ENCODE peak calls at places on chromosomes 13 and 19, in four cellular contexts. One of them, this sample, is unnamed.

GRCh38 chr13:30720470-30720869 is 14.9 kb upstream of the ALOX5AP start:
- DNase-seq in SK-N-SH: no peak
- DNase-seq in K562: no peak
- DNase-seq in GM12878: peak
- DNase-seq in this sample: no peak

GRCh38 chr19:31448221-31448657 is 99.0 kb upstream of the TSHZ3 start:
- DNase-seq in SK-N-SH: peak
- DNase-seq in K562: no peak
- DNase-seq in GM12878: no peak
- DNase-seq in this sample: no peak

GRCh38 chr13:22120646-22121045 is 449.8 kb downstream of the FGF9 start:
- DNase-seq in SK-N-SH: no peak
- DNase-seq in K562: no peak
- DNase-seq in GM12878: no peak
- DNase-seq in this sample: no peak

GRCh38 chr13:49310251-49310650 is 62.5 kb downstream of the CDADC1 start:
- DNase-seq in SK-N-SH: no peak
- DNase-seq in K562: no peak
- DNase-seq in GM12878: no peak
- DNase-seq in this sample: no peak

GRCh38 chr13:32473650-32474049 is 45.7 kb upstream of the N4BP2L1 start:
- DNase-seq in SK-N-SH: no peak
- DNase-seq in K562: no peak
- DNase-seq in GM12878: no peak
- DNase-seq in this sample: no peak

GRCh38 chr19:33294058-33294798 is 8.1 kb downstream of the CEBPA start:
- DNase-seq in SK-N-SH: no peak
- DNase-seq in K562: no peak
- DNase-seq in GM12878: no peak
- DNase-seq in this sample: peak

GRCh38 chr19:42657551-42657950 is 62.8 kb upstream of the CEACAM8 start:
- DNase-seq in SK-N-SH: no peak
- DNase-seq in K562: no peak
- DNase-seq in GM12878: no peak
- DNase-seq in this sample: no peak

GRCh38 chr19:49151339-49152217 is 3.6 kb downstream of the HRC start:
- DNase-seq in SK-N-SH: peak
- DNase-seq in K562: peak
- DNase-seq in GM12878: no peak
- DNase-seq in this sample: peak

GRCh38 chr13:31923134-31923763 is 108.3 kb upstream of the FRY start:
- DNase-seq in SK-N-SH: no peak
- DNase-seq in K562: no peak
- DNase-seq in GM12878: no peak
- DNase-seq in this sample: no peak

GRCh38 chr19:2171349-2172145 is 7.8 kb downstream of the DOT1L start:
- DNase-seq in SK-N-SH: peak
- DNase-seq in K562: peak
- DNase-seq in GM12878: peak
- DNase-seq in this sample: peak

GRCh38 chr13:25300861-25301346 is 521 bp upstream of the NUP58 start:
- DNase-seq in SK-N-SH: peak
- DNase-seq in K562: no peak
- DNase-seq in GM12878: no peak
- DNase-seq in this sample: no peak

GRCh38 chr19:41997851-41998229 is 3.8 kb upstream of the ATP1A3 start:
- DNase-seq in SK-N-SH: peak
- DNase-seq in K562: no peak
- DNase-seq in GM12878: no peak
- DNase-seq in this sample: peak

GRCh38 chr13:43830481-43830873 is 43.7 kb upstream of the ENOX1 start:
- DNase-seq in SK-N-SH: no peak
- DNase-seq in K562: no peak
- DNase-seq in GM12878: no peak
- DNase-seq in this sample: no peak

GRCh38 chr19:39937094-39937493 is 2.7 kb upstream of the FCGBP start:
- DNase-seq in SK-N-SH: no peak
- DNase-seq in K562: no peak
- DNase-seq in GM12878: peak
- DNase-seq in this sample: no peak

GRCh38 chr19:979318-979741 is 4.8 kb upstream of the WDR18 start:
- DNase-seq in SK-N-SH: no peak
- DNase-seq in K562: no peak
- DNase-seq in GM12878: no peak
- DNase-seq in this sample: no peak

GRCh38 chr19:14476663-14477401 is 1.7 kb upstream of the PTGER1 start:
- DNase-seq in SK-N-SH: peak
- DNase-seq in K562: peak
- DNase-seq in GM12878: no peak
- DNase-seq in this sample: no peak

GRCh38 chr13:25719666-25720065 is 332.1 kb downstream of the SHISA2 start:
- DNase-seq in SK-N-SH: no peak
- DNase-seq in K562: no peak
- DNase-seq in GM12878: no peak
- DNase-seq in this sample: no peak

GRCh38 chr13:80884031-80884785 is 543.3 kb upstream of the SPRY2 start:
- DNase-seq in SK-N-SH: no peak
- DNase-seq in K562: peak
- DNase-seq in GM12878: no peak
- DNase-seq in this sample: no peak

GRCh38 chr13:29543230-29544215 is 52.0 kb downstream of the SLC7A1 start:
- DNase-seq in SK-N-SH: no peak
- DNase-seq in K562: peak
- DNase-seq in GM12878: peak
- DNase-seq in this sample: no peak

GRCh38 chr13:64723735-64724134 is 2506.4 kb downstream of the PCDH9 start:
- DNase-seq in SK-N-SH: peak
- DNase-seq in K562: no peak
- DNase-seq in GM12878: no peak
- DNase-seq in this sample: no peak

GRCh38 chr13:20303636-20304035 is 71.5 kb upstream of the GJB6 start:
- DNase-seq in SK-N-SH: no peak
- DNase-seq in K562: no peak
- DNase-seq in GM12878: no peak
- DNase-seq in this sample: no peak

GRCh38 chr19:52274191-52274590 is 4.8 kb downstream of the ZNF766 start:
- DNase-seq in SK-N-SH: no peak
- DNase-seq in K562: no peak
- DNase-seq in GM12878: no peak
- DNase-seq in this sample: no peak

GRCh38 chr19:29673451-29674371 is 8.4 kb downstream of the PLEKHF1 start:
- DNase-seq in SK-N-SH: no peak
- DNase-seq in K562: no peak
- DNase-seq in GM12878: no peak
- DNase-seq in this sample: no peak

GRCh38 chr19:1475751-1476437 is 3.1 kb downstream of the C19orf25 start:
- DNase-seq in SK-N-SH: no peak
- DNase-seq in K562: no peak
- DNase-seq in GM12878: no peak
- DNase-seq in this sample: no peak

GRCh38 chr13:66048888-66049287 is 1181.2 kb downstream of the PCDH9 start:
- DNase-seq in SK-N-SH: no peak
- DNase-seq in K562: no peak
- DNase-seq in GM12878: no peak
- DNase-seq in this sample: no peak

GRCh38 chr19:45528149-45528743 is 21.0 kb downstream of the VASP start:
- DNase-seq in SK-N-SH: no peak
- DNase-seq in K562: peak
- DNase-seq in GM12878: no peak
- DNase-seq in this sample: peak

GRCh38 chr13:59356607-59357006 is 807.1 kb downstream of the DIAPH3 start:
- DNase-seq in SK-N-SH: no peak
- DNase-seq in K562: no peak
- DNase-seq in GM12878: no peak
- DNase-seq in this sample: no peak

GRCh38 chr13:94312511-94313191 is 166.8 kb downstream of the DCT start:
- DNase-seq in SK-N-SH: no peak
- DNase-seq in K562: no peak
- DNase-seq in GM12878: peak
- DNase-seq in this sample: no peak

GRCh38 chr13:28415994-28416411 is 78.9 kb downstream of the FLT1 start:
- DNase-seq in SK-N-SH: no peak
- DNase-seq in K562: no peak
- DNase-seq in GM12878: no peak
- DNase-seq in this sample: no peak

GRCh38 chr13:33678906-33679657 is 138.9 kb upstream of the RFC3 start:
- DNase-seq in SK-N-SH: no peak
- DNase-seq in K562: peak
- DNase-seq in GM12878: peak
- DNase-seq in this sample: no peak

GRCh38 chr19:16588089-16588823 is 16.0 kb upstream of the SLC35E1 start:
- DNase-seq in SK-N-SH: peak
- DNase-seq in K562: peak
- DNase-seq in GM12878: peak
- DNase-seq in this sample: no peak

GRCh38 chr19:3844596-3844995 is 24.2 kb downstream of the ZFR2 start:
- DNase-seq in SK-N-SH: no peak
- DNase-seq in K562: no peak
- DNase-seq in GM12878: no peak
- DNase-seq in this sample: no peak

GRCh38 chr13:102900193-102900608 is 54.4 kb downstream of the ERCC5 start:
- DNase-seq in SK-N-SH: no peak
- DNase-seq in K562: no peak
- DNase-seq in GM12878: no peak
- DNase-seq in this sample: no peak

GRCh38 chr13:102901615-102902305 is 55.9 kb downstream of the ERCC5 start:
- DNase-seq in SK-N-SH: no peak
- DNase-seq in K562: no peak
- DNase-seq in GM12878: no peak
- DNase-seq in this sample: no peak

GRCh38 chr13:102902789-102903347 is 57.0 kb downstream of the ERCC5 start:
- DNase-seq in SK-N-SH: no peak
- DNase-seq in K562: no peak
- DNase-seq in GM12878: no peak
- DNase-seq in this sample: peak

GRCh38 chr13:102903659-102904407 is 58.0 kb downstream of the ERCC5 start:
- DNase-seq in SK-N-SH: peak
- DNase-seq in K562: peak
- DNase-seq in GM12878: no peak
- DNase-seq in this sample: no peak

GRCh38 chr13:102901056-102901455 is 55.2 kb downstream of the ERCC5 start:
- DNase-seq in SK-N-SH: no peak
- DNase-seq in K562: no peak
- DNase-seq in GM12878: no peak
- DNase-seq in this sample: no peak
- TF ChIP-seq USF1 in SK-N-SH: no peak
- TF ChIP-seq USF1 in K562: no peak
- TF ChIP-seq USF1 in GM12878: no peak
- TF ChIP-seq USF1 in this sample: no peak

GRCh38 chr13:39803851-39804250 is 148.4 kb downstream of the COG6 start:
- DNase-seq in SK-N-SH: no peak
- DNase-seq in K562: no peak
- DNase-seq in GM12878: no peak
- DNase-seq in this sample: no peak
- TF ChIP-seq USF1 in SK-N-SH: no peak
- TF ChIP-seq USF1 in K562: no peak
- TF ChIP-seq USF1 in GM12878: no peak
- TF ChIP-seq USF1 in this sample: no peak

GRCh38 chr19:7140137-7140536 is 70.6 kb downstream of the ZNF557 start:
- DNase-seq in SK-N-SH: no peak
- DNase-seq in K562: no peak
- DNase-seq in GM12878: no peak
- DNase-seq in this sample: no peak

GRCh38 chr19:7142771-7143170 is 73.3 kb downstream of the ZNF557 start:
- DNase-seq in SK-N-SH: no peak
- DNase-seq in K562: no peak
- DNase-seq in GM12878: no peak
- DNase-seq in this sample: no peak

GRCh38 chr19:7149956-7150705 is 80.6 kb downstream of the ZNF557 start:
- DNase-seq in SK-N-SH: peak
- DNase-seq in K562: no peak
- DNase-seq in GM12878: no peak
- DNase-seq in this sample: no peak

DNA sequence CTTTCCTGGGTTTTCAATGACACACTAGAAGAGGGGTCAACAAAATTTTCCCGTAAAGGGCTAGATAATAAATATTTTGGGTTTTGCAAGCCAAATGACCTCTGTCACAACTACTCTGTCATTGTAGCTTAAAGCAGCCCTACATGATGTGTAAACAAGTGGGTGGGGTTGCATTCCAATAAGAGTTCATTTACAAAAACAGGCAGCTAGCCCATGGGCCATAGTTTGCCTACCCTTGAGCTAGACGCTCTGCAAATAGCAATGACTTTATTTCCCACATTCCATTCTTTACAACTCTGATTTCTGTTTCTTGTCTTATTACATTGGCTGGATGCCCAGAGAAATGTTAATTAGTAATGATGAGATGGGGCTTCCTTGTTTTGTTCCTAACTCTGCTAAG is 76.0 kb downstream of the ZNF557 start:
- DNase-seq in SK-N-SH: no peak
- DNase-seq in K562: no peak
- DNase-seq in GM12878: no peak
- DNase-seq in this sample: no peak
- TF ChIP-seq USF1 in SK-N-SH: no peak
- TF ChIP-seq USF1 in K562: no peak
- TF ChIP-seq USF1 in GM12878: no peak
- TF ChIP-seq USF1 in this sample: no peak

GRCh38 chr13:109787135-109787954 is 962 bp upstream of the IRS2 start:
- DNase-seq in SK-N-SH: peak
- DNase-seq in K562: peak
- DNase-seq in GM12878: no peak
- DNase-seq in this sample: peak
- TF ChIP-seq USF1 in SK-N-SH: no peak
- TF ChIP-seq USF1 in K562: no peak
- TF ChIP-seq USF1 in GM12878: no peak
- TF ChIP-seq USF1 in this sample: no peak

GRCh38 chr13:67106502-67107057 is 123.6 kb downstream of the PCDH9 start:
- DNase-seq in SK-N-SH: no peak
- DNase-seq in K562: no peak
- DNase-seq in GM12878: no peak
- DNase-seq in this sample: no peak
- TF ChIP-seq USF1 in SK-N-SH: no peak
- TF ChIP-seq USF1 in K562: no peak
- TF ChIP-seq USF1 in GM12878: no peak
- TF ChIP-seq USF1 in this sample: no peak

GRCh38 chr19:12772323-12772722 is 3.0 kb downstream of the HOOK2 start:
- DNase-seq in SK-N-SH: no peak
- DNase-seq in K562: no peak
- DNase-seq in GM12878: no peak
- DNase-seq in this sample: no peak
- TF ChIP-seq USF1 in SK-N-SH: no peak
- TF ChIP-seq USF1 in K562: no peak
- TF ChIP-seq USF1 in GM12878: no peak
- TF ChIP-seq USF1 in this sample: no peak